ENCODE peak calls at places on chromosomes 1 and 21, in nine cellular contexts. S is psoas muscle; Y is WERI-Rb-1; K is SJSA1; I is brain microvascular endothelial cell; G is stimulated activated CD8-positive, alpha-beta memory T cell treated with anti-CD3 and anti-CD28 coated beads, Interleukin-2, amount 100 ng/mL, for 48 hours; H is CD4-positive, alpha-beta T cell; A is activated naive CD4-positive, alpha-beta T cell treated with anti-CD3 and anti-CD28 coated beads for 36 hours; D is T-helper 1 cell. Z is an unnamed sample.
A peak's percentile ranks its signal among the peaks of the same experiment; 100 is the strongest.

GRCh38 chr21:37712204-37712934 is 203.9 kb downstream of the KCNJ6 start:
- DNase-seq in Y (peak; percentile 81), D (peak; percentile 17), K (peak; percentile 55), G (peak; percentile 33), S (peak; percentile 65), A (peak; percentile 74), H (no peak), I (peak; percentile 71), Z (peak; percentile 80)

GRCh38 chr1:164977561-164977960 is 379.0 kb downstream of the LMX1A start:
- DNase-seq in Y (no peak), K (no peak), A (no peak), H (no peak), D (no peak), I (no peak), G (no peak), S (no peak), Z (no peak)

GRCh38 chr1:59903136-59903754 is 23.3 kb downstream of the CYP2J2 start:
- DNase-seq in H (no peak), S (no peak), D (peak; percentile 12), K (peak; percentile 7), Y (peak; percentile 45), G (no peak), A (peak; percentile 51), I (peak; percentile 20), Z (peak; percentile 18)

GRCh38 chr1:59427155-59427554 is 130.3 kb downstream of the FGGY start:
- DNase-seq in K (peak; percentile 44), G (no peak), H (no peak), Y (peak; percentile 97), S (peak; percentile 90), A (no peak), D (no peak), I (no peak), Z (peak; percentile 58)

GRCh38 chr1:172089768-172090510 is 248.6 kb downstream of the DNM3 start:
- DNase-seq in H (peak; percentile 51), G (peak; percentile 7), S (no peak), K (peak; percentile 42), A (peak; percentile 83), Y (peak; percentile 35), I (peak; percentile 44), D (peak; percentile 70), Z (peak; percentile 60)

GRCh38 chr21:31326478-31327247 is 17.4 kb downstream of the TIAM1 start:
- DNase-seq in K (no peak), H (peak; percentile 3), A (peak; percentile 83), S (no peak), G (peak; percentile 13), Y (no peak), D (peak; percentile 57), I (no peak), Z (no peak)

GRCh38 chr1:56451491-56451890 is 127.9 kb downstream of the PLPP3 start:
- DNase-seq in S (no peak), A (no peak), K (no peak), I (no peak), G (no peak), D (no peak), Y (no peak), H (no peak), Z (no peak)

GRCh38 chr1:198749279-198749678 is 110.4 kb downstream of the PTPRC start:
- DNase-seq in D (no peak), H (no peak), K (no peak), A (no peak), I (no peak), Y (no peak), G (no peak), S (no peak), Z (no peak)

GRCh38 chr1:59016390-59016789 is 232.5 kb upstream of the JUN start:
- DNase-seq in H (no peak), G (no peak), D (no peak), I (peak; percentile 25), Y (peak; percentile 20), S (no peak), A (no peak), K (peak; percentile 7), Z (no peak)

GRCh38 chr1:163875927-163876320 is 554.2 kb downstream of the NUF2 start:
- DNase-seq in Y (no peak), I (no peak), H (no peak), S (no peak), A (no peak), K (no peak), G (no peak), D (no peak), Z (no peak)

GRCh38 chr1:171788696-171789095 is 7.2 kb downstream of the METTL13 start:
- DNase-seq in K (no peak), H (no peak), Y (no peak), A (no peak), S (no peak), G (no peak), I (peak; percentile 59), D (no peak), Z (no peak)

GRCh38 chr21:36388076-36388475 is 2.9 kb downstream of the CHAF1B start:
- DNase-seq in H (no peak), G (no peak), A (no peak), Y (no peak), S (no peak), I (no peak), K (no peak), D (no peak), Z (no peak)

GRCh38 chr1:116908821-116909510 is 750 bp upstream of the PTGFRN start:
- DNase-seq in A (no peak), S (no peak), D (no peak), I (no peak), H (no peak), K (no peak), G (no peak), Y (no peak), Z (no peak)

GRCh38 chr1:245306628-245307410 is 152.0 kb downstream of the KIF26B start:
- DNase-seq in G (no peak), S (no peak), A (no peak), D (no peak), H (no peak), K (no peak), Y (no peak), I (no peak), Z (no peak)

Z was measured in cerebellar cortex.